ENCODE peak calls at places on chromosomes 11 and 22, in five cellular contexts. K is fibroblast of villous mesenchyme, E is right atrium auricular region, U is fibroblast of pulmonary artery, B is cardiac muscle cell. Z is an unnamed sample.

GRCh38 chr11:65422104-65422632 is 430 bp upstream of the NEAT1 start:
- DNase-seq in K (peak), E (peak), U (peak), B (peak), Z (peak)

GRCh38 chr11:118820412-118821357 is 29.7 kb upstream of the DDX6 start:
- DNase-seq in K (no peak), E (peak), U (no peak), B (no peak), Z (no peak)

GRCh38 chr22:28074526-28074925 is 155.5 kb upstream of the PITPNB start:
- DNase-seq in K (no peak), E (no peak), U (no peak), B (no peak), Z (no peak)

GRCh38 chr11:60926500-60926899 is 2.2 kb downstream of the TMEM132A start:
- DNase-seq in K (no peak), E (no peak), U (no peak), B (no peak), Z (no peak)

GRCh38 chr11:85589373-85589772 is 37.8 kb downstream of the DLG2 start:
- DNase-seq in K (no peak), E (no peak), U (no peak), B (no peak), Z (no peak)

GRCh38 chr22:27975381-27976013 is 56.4 kb upstream of the PITPNB start:
- DNase-seq in K (no peak), E (no peak), U (no peak), B (peak), Z (no peak)

GRCh38 chr11:134330611-134331564 is 900 bp upstream of the GLB1L2 start:
- DNase-seq in K (no peak), E (no peak), U (no peak), B (no peak), Z (no peak)

GRCh38 chr22:40603088-40603605 is 33.4 kb downstream of the MRTFA start:
- DNase-seq in K (peak), E (no peak), U (peak), B (peak), Z (no peak)

GRCh38 chr11:44316388-44317240 is 6.7 kb upstream of the ALX4 start:
- DNase-seq in K (no peak), E (no peak), U (no peak), B (no peak), Z (no peak)

GRCh38 chr11:74677131-74677530 is 54.1 kb downstream of the CHRDL2 start:
- DNase-seq in K (peak), E (peak), U (no peak), B (peak), Z (no peak)

GRCh38 chr11:92820860-92821259 is 148.6 kb upstream of the MTNR1B start:
- DNase-seq in K (no peak), E (no peak), U (no peak), B (no peak), Z (no peak)

GRCh38 chr11:66047541-66048365 is 1.2 kb downstream of the GAL3ST3 start:
- DNase-seq in K (no peak), E (no peak), U (no peak), B (no peak), Z (no peak)

GRCh38 chr11:134019500-134019899 is 49.4 kb upstream of the JAM3 start:
- DNase-seq in K (no peak), E (no peak), U (no peak), B (no peak), Z (no peak)

GRCh38 chr11:123020968-123021367 is 39.3 kb upstream of the BSX start:
- DNase-seq in K (peak), E (no peak), U (peak), B (peak), Z (no peak)

GRCh38 chr22:20117656-20118571 is 888 bp upstream of the TRMT2A start:
- DNase-seq in K (peak), E (no peak), U (peak), B (peak), Z (no peak)

DNA sequence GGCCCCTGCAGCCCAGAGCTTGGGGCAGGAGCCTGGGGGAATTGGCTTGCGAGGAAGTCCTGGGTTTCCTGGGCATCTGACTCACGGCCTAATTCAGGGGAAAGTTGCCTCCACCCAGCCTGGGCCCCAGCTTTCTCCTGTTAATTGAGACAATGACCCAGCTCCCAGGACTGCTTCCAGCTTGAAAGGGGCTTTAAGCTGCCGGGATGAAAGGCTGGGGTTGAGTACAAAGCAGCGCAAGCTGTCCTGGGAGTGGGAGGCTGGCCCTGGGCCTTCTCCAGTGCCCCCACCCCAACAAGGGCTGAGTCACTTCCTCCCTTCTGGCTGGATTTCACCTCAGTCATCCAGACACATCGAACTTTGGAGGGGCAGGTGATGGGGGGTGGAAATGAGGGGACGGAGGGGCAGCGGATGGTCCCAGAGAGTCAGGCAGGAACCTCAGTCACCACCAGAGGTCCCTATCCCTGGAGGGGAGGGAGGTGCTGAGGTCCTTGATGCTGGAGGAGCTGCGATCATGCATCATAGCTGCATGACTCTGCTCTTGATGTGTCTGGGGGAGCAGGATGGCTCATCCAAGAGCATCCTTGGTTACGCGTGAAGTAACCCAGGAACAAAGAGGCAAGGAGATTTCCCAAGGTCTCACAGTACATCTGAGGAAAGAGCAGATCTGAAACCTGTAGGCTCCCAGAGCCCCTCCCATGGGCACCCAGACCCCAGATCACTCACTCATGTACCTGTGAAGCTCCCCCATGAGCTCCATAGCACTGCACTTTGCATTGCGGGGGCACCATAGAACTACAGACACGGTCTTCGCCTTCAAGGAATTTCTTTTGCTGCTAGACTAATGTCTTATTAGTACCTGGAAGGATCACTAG is 30.0 kb upstream of the OAF start:
- DNase-seq in K (peak), E (peak), U (peak), B (peak), Z (no peak)
- TF ChIP-seq CTCF in K (peak), E (no peak), U (peak), B (peak), Z (peak)

DNA sequence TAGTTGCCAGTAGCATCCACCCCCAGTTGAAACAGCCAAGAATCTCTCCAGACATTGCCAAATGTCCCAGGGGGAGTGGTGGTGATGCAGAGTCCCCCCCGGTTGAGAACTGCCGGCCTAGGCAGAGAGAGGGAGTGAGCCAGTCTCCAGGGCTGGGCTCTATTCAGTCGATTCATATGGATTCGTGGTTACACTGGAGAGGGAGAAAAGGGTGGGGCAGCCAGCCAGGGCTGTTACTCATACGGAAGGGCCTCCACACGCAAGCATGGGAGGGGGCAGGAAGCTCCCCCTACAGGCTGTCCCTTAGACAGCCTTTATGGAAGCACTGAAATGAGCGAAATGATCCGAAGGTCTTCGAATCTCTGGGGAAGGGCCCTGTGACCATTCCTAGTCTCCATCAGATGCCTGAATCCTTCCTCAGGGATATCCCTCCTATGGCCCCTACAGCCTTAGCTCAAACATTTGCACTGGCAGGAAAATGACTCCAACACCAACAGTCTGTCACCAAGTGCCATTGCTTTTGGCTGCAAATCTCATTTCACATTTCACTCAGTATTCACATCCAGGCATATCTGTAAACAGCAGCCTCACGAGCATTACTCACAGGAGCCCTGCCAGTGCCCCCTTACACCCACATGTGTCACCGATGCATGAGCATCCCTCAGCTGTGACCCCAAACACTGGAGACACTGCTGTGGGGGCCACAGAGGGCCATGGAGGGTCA is 18.4 kb upstream of the TLCD5 start:
- DNase-seq in K (peak), E (no peak), U (peak), B (peak), Z (peak)
- TF ChIP-seq CTCF in K (peak), E (no peak), U (peak), B (peak), Z (peak)

GRCh38 chr22:24983151-24983550 is 30.6 kb downstream of the KIAA1671 start:
- DNase-seq in K (no peak), E (no peak), U (no peak), B (no peak), Z (no peak)
- TF ChIP-seq CTCF in K (no peak), E (no peak), U (no peak), B (no peak), Z (no peak)

GRCh38 chr11:35084817-35085424 is 54.0 kb upstream of the CD44 start:
- DNase-seq in K (no peak), E (no peak), U (no peak), B (no peak), Z (no peak)

GRCh38 chr11:35085766-35086165 is 53.2 kb upstream of the CD44 start:
- DNase-seq in K (no peak), E (no peak), U (peak), B (peak), Z (no peak)

GRCh38 chr11:35079581-35079980 is 59.4 kb upstream of the CD44 start:
- DNase-seq in K (no peak), E (no peak), U (no peak), B (no peak), Z (no peak)

GRCh38 chr11:35083181-35084061 is 55.5 kb upstream of the CD44 start:
- DNase-seq in K (peak), E (peak), U (peak), B (peak), Z (peak)

DNA sequence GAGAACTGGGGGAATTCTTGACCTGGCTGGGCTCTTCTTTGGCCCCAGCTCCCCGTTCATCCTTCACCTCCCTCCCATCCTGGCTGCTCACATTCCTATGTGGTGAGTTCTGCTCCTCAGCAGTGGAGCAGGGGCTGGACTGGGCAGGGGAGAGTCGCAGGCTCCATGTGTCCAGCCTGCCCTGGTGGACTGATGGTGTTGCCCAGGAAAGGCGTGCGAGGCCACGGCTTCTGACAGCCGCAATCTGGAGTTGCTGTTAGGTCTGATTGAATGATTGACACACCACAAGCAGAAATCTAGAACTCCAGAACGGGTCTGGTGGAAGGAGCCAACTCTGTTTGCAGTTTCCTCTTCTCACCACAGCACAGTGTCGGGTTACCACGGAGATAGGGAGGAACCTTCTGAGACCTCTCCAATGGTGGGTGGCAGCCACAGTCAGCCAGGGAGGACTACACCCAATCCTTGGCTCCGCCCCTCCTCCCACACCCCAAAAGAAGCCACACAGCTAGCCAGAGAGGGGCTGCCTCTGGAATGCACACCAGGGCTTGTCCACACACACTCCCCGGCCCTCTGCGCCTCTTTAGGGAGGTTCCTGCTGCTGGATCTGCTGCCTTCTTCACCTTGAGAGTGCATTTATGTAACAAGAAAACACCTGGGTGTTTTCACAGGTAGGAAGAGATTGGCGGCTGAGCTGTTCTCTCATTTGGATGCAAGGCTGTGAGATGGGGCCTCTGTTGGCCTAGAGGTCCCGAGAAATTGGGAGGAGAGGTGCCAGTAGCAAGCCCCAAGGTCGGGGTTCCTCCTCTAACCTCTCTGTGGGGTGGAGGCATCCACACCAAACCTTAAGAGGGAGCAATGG is 56.4 kb upstream of the CD44 start:
- DNase-seq in K (peak), E (peak), U (peak), B (peak), Z (peak)
- TF ChIP-seq CTCF in K (no peak), E (no peak), U (no peak), B (no peak), Z (peak)

GRCh38 chr11:59281177-59281576 is 68.5 kb upstream of the MPEG1 start:
- DNase-seq in K (no peak), E (no peak), U (no peak), B (no peak), Z (no peak)
- TF ChIP-seq CTCF in K (no peak), E (no peak), U (no peak), B (no peak), Z (no peak)

DNA sequence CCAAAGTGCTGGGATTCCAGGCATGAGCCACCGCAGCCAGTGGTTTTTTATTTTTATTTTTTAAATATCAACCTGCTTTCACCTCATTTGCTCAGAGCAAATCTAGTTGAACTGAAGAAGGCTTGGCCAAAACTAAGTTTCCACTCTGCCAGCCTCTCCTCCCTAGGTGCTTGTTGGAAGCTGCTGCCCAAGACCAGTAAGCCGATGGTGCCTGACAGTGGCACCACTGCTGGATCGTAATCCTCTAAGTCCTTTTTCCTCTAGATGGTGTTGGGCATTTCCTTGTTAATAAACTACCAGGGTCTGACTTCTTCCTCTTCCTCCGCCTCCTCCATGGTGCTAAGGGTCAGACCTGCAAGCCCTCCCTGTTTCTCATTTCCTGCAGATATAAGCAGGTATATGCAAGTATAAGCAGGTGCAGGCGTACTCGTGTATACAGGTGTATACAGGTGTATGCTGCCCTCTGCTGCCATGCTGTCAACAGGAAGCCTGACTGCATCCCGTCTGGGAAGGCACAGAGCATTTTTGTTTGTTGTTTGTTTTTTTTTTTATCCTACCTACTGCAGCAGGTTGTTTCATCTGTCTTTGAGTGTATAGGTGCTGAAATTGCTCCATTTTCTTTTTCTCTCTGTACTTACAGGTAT is 1.6 kb downstream of the NADSYN1 start:
- DNase-seq in K (no peak), E (no peak), U (no peak), B (no peak), Z (no peak)
- TF ChIP-seq CTCF in K (no peak), E (no peak), U (no peak), B (no peak), Z (no peak)

DNA sequence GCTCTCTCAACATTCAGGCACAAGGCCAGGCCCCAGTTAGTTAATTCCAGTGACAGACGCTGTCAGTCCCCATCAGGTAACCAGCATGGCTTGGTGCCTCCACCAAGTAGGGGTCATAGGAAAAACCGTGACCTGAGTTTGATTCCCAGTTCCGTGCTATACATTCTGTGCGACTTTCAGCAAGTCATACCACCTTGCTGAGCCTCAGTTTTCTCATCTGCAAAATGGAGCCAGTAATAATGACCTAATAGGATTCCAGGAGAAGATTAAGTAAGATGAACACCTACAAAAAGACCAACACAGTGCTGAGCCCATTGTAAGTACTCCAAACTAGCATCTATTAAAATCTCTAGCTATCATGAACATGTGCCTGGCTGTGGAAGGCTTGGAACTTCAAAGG is 24.8 kb upstream of the LRRC55 start:
- DNase-seq in K (no peak), E (no peak), U (no peak), B (no peak), Z (no peak)
- TF ChIP-seq CTCF in K (no peak), E (no peak), U (no peak), B (no peak), Z (no peak)

GRCh38 chr11:108111126-108111525 is 10.2 kb upstream of the ACAT1 start:
- DNase-seq in K (no peak), E (no peak), U (no peak), B (no peak), Z (no peak)
- TF ChIP-seq CTCF in K (no peak), E (no peak), U (no peak), B (no peak), Z (no peak)

Z was measured in BJ.